ENCODE peak calls at places on chromosomes 11 and 22, in nine cellular contexts. One of them, this sample, is unnamed.

GRCh38 chr11:88059326-88059725 is 115.9 kb downstream of the RAB38 start:
- DNase-seq in mesendoderm: no peak
- DNase-seq in transverse colon: no peak
- DNase-seq in activated CD4-positive, CD25-positive, alpha-beta regulatory T cell treated with anti-CD3 and anti-CD28 coated beads, Interleukin-2, amount 50 U/mL, for 16 hours: no peak
- DNase-seq in iris pigment epithelial cell: peak; percentile 12
- DNase-seq in AG20443: no peak
- DNase-seq in pancreas: no peak
- DNase-seq in HFF-Myc: no peak
- DNase-seq in hippocampal formation: no peak
- DNase-seq in this sample: no peak

GRCh38 chr11:72072348-72072747 is 8.0 kb downstream of the NUMA1 start:
- DNase-seq in mesendoderm: peak; percentile 59
- DNase-seq in transverse colon: no peak
- DNase-seq in activated CD4-positive, CD25-positive, alpha-beta regulatory T cell treated with anti-CD3 and anti-CD28 coated beads, Interleukin-2, amount 50 U/mL, for 16 hours: no peak
- DNase-seq in iris pigment epithelial cell: peak; percentile 85
- DNase-seq in AG20443: peak; percentile 60
- DNase-seq in pancreas: no peak
- DNase-seq in HFF-Myc: peak; percentile 55
- DNase-seq in hippocampal formation: no peak
- DNase-seq in this sample: no peak

GRCh38 chr11:22832315-22833041 is 2.9 kb upstream of the SVIP start:
- DNase-seq in mesendoderm: no peak
- DNase-seq in transverse colon: no peak
- DNase-seq in activated CD4-positive, CD25-positive, alpha-beta regulatory T cell treated with anti-CD3 and anti-CD28 coated beads, Interleukin-2, amount 50 U/mL, for 16 hours: no peak
- DNase-seq in iris pigment epithelial cell: peak; percentile 10
- DNase-seq in AG20443: no peak
- DNase-seq in pancreas: no peak
- DNase-seq in HFF-Myc: no peak
- DNase-seq in hippocampal formation: peak; percentile 34
- DNase-seq in this sample: no peak

GRCh38 chr11:60950933-60951610 is 904 bp downstream of the SLC15A3 start:
- DNase-seq in mesendoderm: peak; percentile 52
- DNase-seq in transverse colon: no peak
- DNase-seq in activated CD4-positive, CD25-positive, alpha-beta regulatory T cell treated with anti-CD3 and anti-CD28 coated beads, Interleukin-2, amount 50 U/mL, for 16 hours: no peak
- DNase-seq in iris pigment epithelial cell: no peak
- DNase-seq in AG20443: peak; percentile 56
- DNase-seq in pancreas: no peak
- DNase-seq in HFF-Myc: no peak
- DNase-seq in hippocampal formation: no peak
- DNase-seq in this sample: no peak

GRCh38 chr11:4455439-4455838 is 6.3 kb downstream of the OR52K2 start:
- DNase-seq in mesendoderm: no peak
- DNase-seq in transverse colon: no peak
- DNase-seq in activated CD4-positive, CD25-positive, alpha-beta regulatory T cell treated with anti-CD3 and anti-CD28 coated beads, Interleukin-2, amount 50 U/mL, for 16 hours: no peak
- DNase-seq in iris pigment epithelial cell: no peak
- DNase-seq in AG20443: no peak
- DNase-seq in pancreas: no peak
- DNase-seq in HFF-Myc: no peak
- DNase-seq in hippocampal formation: no peak
- DNase-seq in this sample: no peak

GRCh38 chr11:6362185-6362867 is 27.9 kb upstream of the SMPD1 start:
- DNase-seq in mesendoderm: no peak
- DNase-seq in transverse colon: no peak
- DNase-seq in activated CD4-positive, CD25-positive, alpha-beta regulatory T cell treated with anti-CD3 and anti-CD28 coated beads, Interleukin-2, amount 50 U/mL, for 16 hours: no peak
- DNase-seq in iris pigment epithelial cell: no peak
- DNase-seq in AG20443: peak; percentile 25
- DNase-seq in pancreas: peak; percentile 36
- DNase-seq in HFF-Myc: no peak
- DNase-seq in hippocampal formation: no peak
- DNase-seq in this sample: no peak

GRCh38 chr11:61891331-61892084 is at the start of gene FADS3:
- DNase-seq in mesendoderm: peak; percentile 78
- DNase-seq in transverse colon: peak; percentile 90
- DNase-seq in activated CD4-positive, CD25-positive, alpha-beta regulatory T cell treated with anti-CD3 and anti-CD28 coated beads, Interleukin-2, amount 50 U/mL, for 16 hours: no peak
- DNase-seq in iris pigment epithelial cell: peak; percentile 74
- DNase-seq in AG20443: peak; percentile 96
- DNase-seq in pancreas: peak; percentile 91
- DNase-seq in HFF-Myc: no peak
- DNase-seq in hippocampal formation: peak; percentile 89
- DNase-seq in this sample: peak; percentile 34

GRCh38 chr11:76672431-76673163 is 2.0 kb upstream of the LRRC32 start:
- DNase-seq in mesendoderm: no peak
- DNase-seq in transverse colon: peak; percentile 41
- DNase-seq in activated CD4-positive, CD25-positive, alpha-beta regulatory T cell treated with anti-CD3 and anti-CD28 coated beads, Interleukin-2, amount 50 U/mL, for 16 hours: no peak
- DNase-seq in iris pigment epithelial cell: no peak
- DNase-seq in AG20443: no peak
- DNase-seq in pancreas: no peak
- DNase-seq in HFF-Myc: no peak
- DNase-seq in hippocampal formation: no peak
- DNase-seq in this sample: no peak

GRCh38 chr11:79182794-79183193 is 258.0 kb downstream of the TENM4 start:
- DNase-seq in mesendoderm: no peak
- DNase-seq in transverse colon: no peak
- DNase-seq in activated CD4-positive, CD25-positive, alpha-beta regulatory T cell treated with anti-CD3 and anti-CD28 coated beads, Interleukin-2, amount 50 U/mL, for 16 hours: no peak
- DNase-seq in iris pigment epithelial cell: peak; percentile 47
- DNase-seq in AG20443: peak; percentile 55
- DNase-seq in pancreas: no peak
- DNase-seq in HFF-Myc: peak; percentile 49
- DNase-seq in hippocampal formation: no peak
- DNase-seq in this sample: no peak

GRCh38 chr11:65968600-65969482 is 7.3 kb downstream of the SART1 start:
- DNase-seq in mesendoderm: peak; percentile 22
- DNase-seq in transverse colon: no peak
- DNase-seq in activated CD4-positive, CD25-positive, alpha-beta regulatory T cell treated with anti-CD3 and anti-CD28 coated beads, Interleukin-2, amount 50 U/mL, for 16 hours: no peak
- DNase-seq in iris pigment epithelial cell: no peak
- DNase-seq in AG20443: no peak
- DNase-seq in pancreas: no peak
- DNase-seq in HFF-Myc: no peak
- DNase-seq in hippocampal formation: no peak
- DNase-seq in this sample: no peak

GRCh38 chr11:44957051-44957515 is 6.4 kb upstream of the TP53I11 start:
- DNase-seq in mesendoderm: no peak
- DNase-seq in transverse colon: no peak
- DNase-seq in activated CD4-positive, CD25-positive, alpha-beta regulatory T cell treated with anti-CD3 and anti-CD28 coated beads, Interleukin-2, amount 50 U/mL, for 16 hours: no peak
- DNase-seq in iris pigment epithelial cell: no peak
- DNase-seq in AG20443: no peak
- DNase-seq in pancreas: no peak
- DNase-seq in HFF-Myc: no peak
- DNase-seq in hippocampal formation: no peak
- DNase-seq in this sample: no peak

GRCh38 chr11:113885897-113886296 is 10.5 kb upstream of the USP28 start:
- DNase-seq in mesendoderm: peak; percentile 73
- DNase-seq in transverse colon: no peak
- DNase-seq in activated CD4-positive, CD25-positive, alpha-beta regulatory T cell treated with anti-CD3 and anti-CD28 coated beads, Interleukin-2, amount 50 U/mL, for 16 hours: no peak
- DNase-seq in iris pigment epithelial cell: no peak
- DNase-seq in AG20443: no peak
- DNase-seq in pancreas: no peak
- DNase-seq in HFF-Myc: no peak
- DNase-seq in hippocampal formation: no peak
- DNase-seq in this sample: no peak

GRCh38 chr11:16558499-16558898 is 179.9 kb upstream of the C11orf58 start:
- DNase-seq in mesendoderm: no peak
- DNase-seq in transverse colon: no peak
- DNase-seq in activated CD4-positive, CD25-positive, alpha-beta regulatory T cell treated with anti-CD3 and anti-CD28 coated beads, Interleukin-2, amount 50 U/mL, for 16 hours: no peak
- DNase-seq in iris pigment epithelial cell: no peak
- DNase-seq in AG20443: no peak
- DNase-seq in pancreas: no peak
- DNase-seq in HFF-Myc: no peak
- DNase-seq in hippocampal formation: no peak
- DNase-seq in this sample: no peak

GRCh38 chr11:78689558-78690153 is 115.0 kb upstream of the NARS2 start:
- DNase-seq in mesendoderm: no peak
- DNase-seq in transverse colon: no peak
- DNase-seq in activated CD4-positive, CD25-positive, alpha-beta regulatory T cell treated with anti-CD3 and anti-CD28 coated beads, Interleukin-2, amount 50 U/mL, for 16 hours: no peak
- DNase-seq in iris pigment epithelial cell: no peak
- DNase-seq in AG20443: no peak
- DNase-seq in pancreas: no peak
- DNase-seq in HFF-Myc: no peak
- DNase-seq in hippocampal formation: no peak
- DNase-seq in this sample: no peak

GRCh38 chr11:2551131-2551530 is 106.3 kb downstream of the KCNQ1 start:
- DNase-seq in mesendoderm: no peak
- DNase-seq in transverse colon: peak; percentile 13
- DNase-seq in activated CD4-positive, CD25-positive, alpha-beta regulatory T cell treated with anti-CD3 and anti-CD28 coated beads, Interleukin-2, amount 50 U/mL, for 16 hours: no peak
- DNase-seq in iris pigment epithelial cell: no peak
- DNase-seq in AG20443: no peak
- DNase-seq in pancreas: peak; percentile 0
- DNase-seq in HFF-Myc: no peak
- DNase-seq in hippocampal formation: no peak
- DNase-seq in this sample: no peak

GRCh38 chr11:114280696-114281095 is 15.5 kb upstream of the NNMT start:
- DNase-seq in mesendoderm: peak; percentile 92
- DNase-seq in transverse colon: no peak
- DNase-seq in activated CD4-positive, CD25-positive, alpha-beta regulatory T cell treated with anti-CD3 and anti-CD28 coated beads, Interleukin-2, amount 50 U/mL, for 16 hours: no peak
- DNase-seq in iris pigment epithelial cell: peak; percentile 89
- DNase-seq in AG20443: peak; percentile 92
- DNase-seq in pancreas: no peak
- DNase-seq in HFF-Myc: peak; percentile 54
- DNase-seq in hippocampal formation: no peak
- DNase-seq in this sample: no peak

GRCh38 chr11:77590194-77590591 is 440 bp downstream of the AQP11 start:
- DNase-seq in mesendoderm: peak; percentile 78
- DNase-seq in transverse colon: peak; percentile 57
- DNase-seq in activated CD4-positive, CD25-positive, alpha-beta regulatory T cell treated with anti-CD3 and anti-CD28 coated beads, Interleukin-2, amount 50 U/mL, for 16 hours: no peak
- DNase-seq in iris pigment epithelial cell: peak; percentile 70
- DNase-seq in AG20443: peak; percentile 45
- DNase-seq in pancreas: peak; percentile 41
- DNase-seq in HFF-Myc: no peak
- DNase-seq in hippocampal formation: peak; percentile 59
- DNase-seq in this sample: no peak

GRCh38 chr11:122863704-122864326 is 18.7 kb upstream of the JHY start:
- DNase-seq in mesendoderm: no peak
- DNase-seq in transverse colon: peak; percentile 47
- DNase-seq in activated CD4-positive, CD25-positive, alpha-beta regulatory T cell treated with anti-CD3 and anti-CD28 coated beads, Interleukin-2, amount 50 U/mL, for 16 hours: no peak
- DNase-seq in iris pigment epithelial cell: peak; percentile 51
- DNase-seq in AG20443: peak; percentile 60
- DNase-seq in pancreas: no peak
- DNase-seq in HFF-Myc: no peak
- DNase-seq in hippocampal formation: peak; percentile 38
- DNase-seq in this sample: peak; percentile 9

GRCh38 chr11:93585758-93586157 is 42.6 kb upstream of the SMCO4 start:
- DNase-seq in mesendoderm: peak; percentile 40
- DNase-seq in transverse colon: no peak
- DNase-seq in activated CD4-positive, CD25-positive, alpha-beta regulatory T cell treated with anti-CD3 and anti-CD28 coated beads, Interleukin-2, amount 50 U/mL, for 16 hours: no peak
- DNase-seq in iris pigment epithelial cell: peak; percentile 95
- DNase-seq in AG20443: peak; percentile 93
- DNase-seq in pancreas: no peak
- DNase-seq in HFF-Myc: no peak
- DNase-seq in hippocampal formation: no peak
- DNase-seq in this sample: no peak

GRCh38 chr11:94934362-94934761 is 39.0 kb downstream of the CWC15 start:
- DNase-seq in mesendoderm: peak; percentile 67
- DNase-seq in transverse colon: no peak
- DNase-seq in activated CD4-positive, CD25-positive, alpha-beta regulatory T cell treated with anti-CD3 and anti-CD28 coated beads, Interleukin-2, amount 50 U/mL, for 16 hours: no peak
- DNase-seq in iris pigment epithelial cell: peak; percentile 79
- DNase-seq in AG20443: peak; percentile 65
- DNase-seq in pancreas: no peak
- DNase-seq in HFF-Myc: peak; percentile 61
- DNase-seq in hippocampal formation: no peak
- DNase-seq in this sample: no peak

GRCh38 chr22:38944653-38945052 is 12.8 kb upstream of the APOBEC3A start:
- DNase-seq in mesendoderm: no peak
- DNase-seq in transverse colon: peak; percentile 5
- DNase-seq in activated CD4-positive, CD25-positive, alpha-beta regulatory T cell treated with anti-CD3 and anti-CD28 coated beads, Interleukin-2, amount 50 U/mL, for 16 hours: no peak
- DNase-seq in iris pigment epithelial cell: no peak
- DNase-seq in AG20443: no peak
- DNase-seq in pancreas: no peak
- DNase-seq in HFF-Myc: no peak
- DNase-seq in hippocampal formation: no peak
- DNase-seq in this sample: no peak

GRCh38 chr22:42461511-42461910 is 29.3 kb upstream of the NFAM1 start:
- DNase-seq in mesendoderm: no peak
- DNase-seq in transverse colon: no peak
- DNase-seq in activated CD4-positive, CD25-positive, alpha-beta regulatory T cell treated with anti-CD3 and anti-CD28 coated beads, Interleukin-2, amount 50 U/mL, for 16 hours: no peak
- DNase-seq in iris pigment epithelial cell: no peak
- DNase-seq in AG20443: no peak
- DNase-seq in pancreas: no peak
- DNase-seq in HFF-Myc: no peak
- DNase-seq in hippocampal formation: no peak
- DNase-seq in this sample: peak; percentile 31